ENCODE peak calls at places on chromosomes 1 and 21, in seven cellular contexts. One of them, this sample, is unnamed.

GRCh38 chr1:179550753-179551682 is 24.7 kb downstream of the NPHS2 start:
- DNase-seq in heart right ventricle: no peak
- DNase-seq in RWPE1: peak; percentile 41
- DNase-seq in kidney: no peak
- DNase-seq in A673: peak; percentile 51
- DNase-seq in CD8-positive, alpha-beta T cell: no peak
- DNase-seq in HCT116: no peak
- DNase-seq in this sample: no peak

GRCh38 chr21:18461743-18462142 is 58.2 kb upstream of the TMPRSS15 start:
- DNase-seq in A673: no peak
- DNase-seq in RWPE1: no peak
- DNase-seq in HCT116: no peak
- DNase-seq in kidney: no peak
- DNase-seq in heart right ventricle: no peak
- DNase-seq in CD8-positive, alpha-beta T cell: no peak
- DNase-seq in this sample: no peak

GRCh38 chr1:187032316-187032981 is 203.7 kb downstream of the PLA2G4A start:
- DNase-seq in kidney: no peak
- DNase-seq in HCT116: no peak
- DNase-seq in A673: peak; percentile 23
- DNase-seq in RWPE1: no peak
- DNase-seq in heart right ventricle: no peak
- DNase-seq in CD8-positive, alpha-beta T cell: no peak
- DNase-seq in this sample: no peak

GRCh38 chr1:24896176-24896575 is 33.9 kb downstream of the RUNX3 start:
- DNase-seq in HCT116: no peak
- DNase-seq in kidney: no peak
- DNase-seq in A673: no peak
- DNase-seq in CD8-positive, alpha-beta T cell: peak; percentile 37
- DNase-seq in RWPE1: no peak
- DNase-seq in heart right ventricle: no peak
- DNase-seq in this sample: peak; percentile 12

GRCh38 chr1:223474804-223475203 is 81.6 kb downstream of the CCDC185 start:
- DNase-seq in CD8-positive, alpha-beta T cell: no peak
- DNase-seq in RWPE1: no peak
- DNase-seq in kidney: no peak
- DNase-seq in heart right ventricle: no peak
- DNase-seq in HCT116: no peak
- DNase-seq in A673: no peak
- DNase-seq in this sample: no peak

GRCh38 chr1:170623171-170623570 is 40.8 kb upstream of the PRRX1 start:
- DNase-seq in CD8-positive, alpha-beta T cell: no peak
- DNase-seq in heart right ventricle: no peak
- DNase-seq in A673: peak; percentile 10
- DNase-seq in HCT116: peak; percentile 16
- DNase-seq in kidney: no peak
- DNase-seq in RWPE1: peak; percentile 26
- DNase-seq in this sample: no peak

GRCh38 chr1:87279201-87279860 is 49.3 kb upstream of the LMO4 start:
- DNase-seq in RWPE1: no peak
- DNase-seq in A673: peak; percentile 11
- DNase-seq in HCT116: no peak
- DNase-seq in kidney: no peak
- DNase-seq in heart right ventricle: peak; percentile 41
- DNase-seq in CD8-positive, alpha-beta T cell: no peak
- DNase-seq in this sample: no peak

GRCh38 chr1:244850896-244851295 is 13.4 kb downstream of the HNRNPU start:
- DNase-seq in heart right ventricle: no peak
- DNase-seq in A673: no peak
- DNase-seq in kidney: no peak
- DNase-seq in RWPE1: no peak
- DNase-seq in HCT116: no peak
- DNase-seq in CD8-positive, alpha-beta T cell: no peak
- DNase-seq in this sample: no peak

GRCh38 chr1:99691175-99691574 is 45.3 kb downstream of the PALMD start:
- DNase-seq in HCT116: no peak
- DNase-seq in CD8-positive, alpha-beta T cell: no peak
- DNase-seq in A673: peak; percentile 33
- DNase-seq in RWPE1: no peak
- DNase-seq in kidney: no peak
- DNase-seq in heart right ventricle: no peak
- DNase-seq in this sample: no peak

GRCh38 chr1:39733161-39733560 is 5.5 kb upstream of the PPIE start:
- DNase-seq in A673: no peak
- DNase-seq in heart right ventricle: peak; percentile 25
- DNase-seq in CD8-positive, alpha-beta T cell: no peak
- DNase-seq in HCT116: no peak
- DNase-seq in kidney: no peak
- DNase-seq in RWPE1: peak; percentile 11
- DNase-seq in this sample: no peak

GRCh38 chr1:22131875-22132486 is 10.9 kb downstream of the WNT4 start:
- DNase-seq in A673: peak; percentile 41
- DNase-seq in kidney: no peak
- DNase-seq in heart right ventricle: no peak
- DNase-seq in RWPE1: peak; percentile 54
- DNase-seq in CD8-positive, alpha-beta T cell: peak; percentile 72
- DNase-seq in HCT116: peak; percentile 23
- DNase-seq in this sample: no peak

GRCh38 chr1:57550092-57550491 is 126.2 kb upstream of the DAB1 start:
- DNase-seq in A673: peak; percentile 61
- DNase-seq in kidney: no peak
- DNase-seq in heart right ventricle: no peak
- DNase-seq in CD8-positive, alpha-beta T cell: no peak
- DNase-seq in HCT116: no peak
- DNase-seq in RWPE1: no peak
- DNase-seq in this sample: no peak

GRCh38 chr1:228993106-228993505 is 257.8 kb downstream of the RHOU start:
- DNase-seq in A673: no peak
- DNase-seq in kidney: no peak
- DNase-seq in CD8-positive, alpha-beta T cell: no peak
- DNase-seq in HCT116: no peak
- DNase-seq in heart right ventricle: no peak
- DNase-seq in RWPE1: no peak
- DNase-seq in this sample: no peak

GRCh38 chr1:201506092-201506491 is 831 bp downstream of the CSRP1 start:
- DNase-seq in CD8-positive, alpha-beta T cell: no peak
- DNase-seq in A673: no peak
- DNase-seq in RWPE1: no peak
- DNase-seq in kidney: no peak
- DNase-seq in heart right ventricle: no peak
- DNase-seq in HCT116: no peak
- DNase-seq in this sample: no peak

GRCh38 chr1:202254454-202255252 is 61.1 kb downstream of the LGR6 start:
- DNase-seq in kidney: no peak
- DNase-seq in RWPE1: no peak
- DNase-seq in CD8-positive, alpha-beta T cell: no peak
- DNase-seq in A673: no peak
- DNase-seq in heart right ventricle: no peak
- DNase-seq in HCT116: no peak
- DNase-seq in this sample: no peak

GRCh38 chr1:192516776-192517297 is 58.7 kb upstream of the RGS1 start:
- DNase-seq in heart right ventricle: no peak
- DNase-seq in HCT116: no peak
- DNase-seq in kidney: no peak
- DNase-seq in CD8-positive, alpha-beta T cell: peak; percentile 61
- DNase-seq in A673: peak; percentile 96
- DNase-seq in RWPE1: no peak
- DNase-seq in this sample: peak; percentile 28

GRCh38 chr1:52928083-52928404 is 968 bp downstream of the SCP2 start:
- DNase-seq in CD8-positive, alpha-beta T cell: no peak
- DNase-seq in RWPE1: no peak
- DNase-seq in kidney: no peak
- DNase-seq in HCT116: no peak
- DNase-seq in A673: no peak
- DNase-seq in heart right ventricle: no peak
- DNase-seq in this sample: no peak

GRCh38 chr1:103108525-103109150 is 316 bp upstream of the COL11A1 start:
- DNase-seq in kidney: peak; percentile 65
- DNase-seq in CD8-positive, alpha-beta T cell: no peak
- DNase-seq in heart right ventricle: no peak
- DNase-seq in HCT116: no peak
- DNase-seq in A673: no peak
- DNase-seq in RWPE1: no peak
- DNase-seq in this sample: peak; percentile 22
- H3K27ac ChIP-seq in kidney: no peak overlapping the region
- H3K27ac ChIP-seq in CD8-positive, alpha-beta T cell: no peak overlapping the region
- H3K27ac ChIP-seq in heart right ventricle: no peak overlapping the region
- H3K27ac ChIP-seq in HCT116: no peak overlapping the region
- H3K27ac ChIP-seq in A673: no peak overlapping the region
- H3K27ac ChIP-seq in RWPE1: no peak overlapping the region
- H3K27ac ChIP-seq in this sample: no peak overlapping the region

GRCh38 chr1:225517697-225518096 is 89.9 kb upstream of the LBR start:
- DNase-seq in A673: peak; percentile 31
- DNase-seq in heart right ventricle: no peak
- DNase-seq in kidney: no peak
- DNase-seq in CD8-positive, alpha-beta T cell: no peak
- DNase-seq in RWPE1: no peak
- DNase-seq in HCT116: no peak
- DNase-seq in this sample: no peak
- TF ChIP-seq CTCF in A673: peak; percentile 40
- TF ChIP-seq CTCF in heart right ventricle: no peak
- TF ChIP-seq CTCF in kidney: no peak
- TF ChIP-seq CTCF in CD8-positive, alpha-beta T cell: no peak
- TF ChIP-seq CTCF in RWPE1: no peak
- TF ChIP-seq CTCF in HCT116: no peak
- TF ChIP-seq CTCF in this sample: no peak

DNA sequence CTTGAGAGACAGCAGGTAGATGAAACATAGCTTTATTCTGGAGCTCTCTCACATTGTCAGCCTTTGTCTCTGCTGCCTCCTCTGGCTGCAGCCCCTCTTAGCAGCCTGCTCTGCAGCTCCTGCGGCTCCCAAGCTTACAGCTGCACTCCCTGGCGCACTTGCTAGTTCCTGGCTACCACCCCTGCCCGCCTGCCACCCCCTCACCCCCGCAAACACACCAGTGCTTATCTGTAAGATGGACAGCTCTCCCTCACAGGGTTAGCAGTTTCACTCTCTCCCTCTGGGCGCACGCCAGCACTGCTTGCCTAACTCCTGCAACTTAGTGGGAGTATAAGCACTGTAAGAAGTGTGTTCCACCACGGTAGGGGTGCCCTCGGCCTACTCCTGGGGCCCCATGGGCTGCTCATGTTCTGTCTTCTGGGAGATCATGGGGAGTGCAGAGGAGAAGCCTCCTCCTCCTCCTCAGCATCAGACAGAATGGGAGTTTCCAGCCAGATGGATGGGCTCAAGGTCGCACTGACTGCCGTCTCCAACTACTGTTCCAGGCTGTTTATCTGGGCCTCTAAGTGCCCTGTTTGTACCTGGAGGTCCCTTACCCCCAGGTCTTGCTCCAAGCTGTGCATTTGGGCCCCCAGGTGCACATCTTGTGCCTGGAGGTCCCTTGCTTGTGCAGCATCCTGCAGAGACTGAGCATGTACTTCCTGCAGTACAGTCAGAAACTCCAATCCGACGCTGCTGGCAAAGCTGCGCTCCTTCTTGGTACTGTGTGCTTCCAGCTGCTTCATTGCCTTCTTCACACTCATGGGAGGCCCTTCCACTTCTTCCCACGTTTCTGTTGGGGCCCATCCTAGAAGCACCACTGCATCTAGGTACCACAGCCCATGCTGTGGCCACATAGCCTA is 1388.1 kb downstream of the AMY1C start:
- DNase-seq in CD8-positive, alpha-beta T cell: no peak
- DNase-seq in heart right ventricle: no peak
- DNase-seq in A673: peak; percentile 42
- DNase-seq in RWPE1: peak; percentile 13
- DNase-seq in HCT116: no peak
- DNase-seq in kidney: no peak
- DNase-seq in this sample: no peak
- H3K27ac ChIP-seq in CD8-positive, alpha-beta T cell: no peak overlapping the region
- H3K27ac ChIP-seq in heart right ventricle: no peak overlapping the region
- H3K27ac ChIP-seq in A673: no peak overlapping the region
- H3K27ac ChIP-seq in RWPE1: no peak overlapping the region
- H3K27ac ChIP-seq in HCT116: no peak overlapping the region
- H3K27ac ChIP-seq in kidney: no peak overlapping the region
- H3K27ac ChIP-seq in this sample: no peak overlapping the region

GRCh38 chr1:26976621-26977510 is 16.6 kb upstream of the KDF1 start:
- DNase-seq in heart right ventricle: no peak
- DNase-seq in CD8-positive, alpha-beta T cell: no peak
- DNase-seq in kidney: no peak
- DNase-seq in A673: no peak
- DNase-seq in RWPE1: no peak
- DNase-seq in HCT116: no peak
- DNase-seq in this sample: no peak
- TF ChIP-seq CTCF in heart right ventricle: no peak
- TF ChIP-seq CTCF in CD8-positive, alpha-beta T cell: no peak
- TF ChIP-seq CTCF in kidney: no peak
- TF ChIP-seq CTCF in A673: no peak
- TF ChIP-seq CTCF in RWPE1: no peak
- TF ChIP-seq CTCF in HCT116: no peak
- TF ChIP-seq CTCF in this sample: no peak

This sample was measured in adrenal gland.